ENCODE peak calls at places on chromosomes 16 and 17, in seven cellular contexts. M, F, W, K, Q, R and H are unnamed samples.
A peak's percentile ranks its signal among the peaks of the same experiment; 100 is the strongest.

GRCh38 chr16:4733747-4734062 is 366 bp downstream of the ANKS3 start:
- DNase-seq in W (no peak), K (no peak), M (no peak), Q (no peak), F (no peak), R (no peak), H (no peak)

GRCh38 chr17:7323731-7324437 is 5.3 kb downstream of the NEURL4 start:
- DNase-seq in F (peak; percentile 42), Q (no peak), M (no peak), W (peak; percentile 42), K (no peak), R (peak; percentile 32), H (no peak)

GRCh38 chr17:77465358-77466041 is 324.7 kb downstream of the SEC14L1 start:
- DNase-seq in R (peak; percentile 55), K (peak; percentile 66), W (peak; percentile 57), Q (no peak), M (peak; percentile 85), F (no peak), H (no peak)

GRCh38 chr17:68127914-68128313 is 92.4 kb downstream of the KPNA2 start:
- DNase-seq in M (no peak), F (no peak), K (no peak), R (peak; percentile 2), Q (no peak), W (no peak), H (peak; percentile 23)

GRCh38 chr16:3542601-3543373 is 34.4 kb downstream of the NLRC3 start:
- DNase-seq in R (peak; percentile 6), F (no peak), Q (no peak), K (no peak), W (no peak), M (no peak), H (no peak)

GRCh38 chr16:80250376-80250775 is 290.4 kb upstream of the DYNLRB2 start:
- DNase-seq in K (no peak), M (no peak), F (no peak), R (no peak), Q (no peak), W (no peak), H (no peak)

GRCh38 chr16:49835116-49835880 is 20.6 kb downstream of the ZNF423 start:
- DNase-seq in F (no peak), K (no peak), W (peak; percentile 44), R (no peak), M (no peak), Q (no peak), H (no peak)

GRCh38 chr17:2724783-2725164 is 13.2 kb upstream of the CLUH start:
- DNase-seq in Q (no peak), F (no peak), M (no peak), W (no peak), R (peak; percentile 19), K (peak; percentile 49), H (peak; percentile 53)

GRCh38 chr17:50157891-50158290 is 7.4 kb upstream of the PPP1R9B start:
- DNase-seq in M (no peak), K (no peak), Q (no peak), F (no peak), W (no peak), R (no peak), H (no peak)

GRCh38 chr16:56776562-56776961 is 46.6 kb downstream of the NUP93 start:
- DNase-seq in R (peak; percentile 34), M (no peak), Q (no peak), W (peak; percentile 15), K (peak; percentile 31), F (peak; percentile 17), H (peak; percentile 9)

GRCh38 chr16:68768170-68768569 is 31.1 kb downstream of the CDH1 start:
- DNase-seq in F (no peak), M (no peak), Q (no peak), K (no peak), R (no peak), W (no peak), H (no peak)

GRCh38 chr17:1197379-1197778 is 17.6 kb upstream of the ABR start:
- DNase-seq in Q (no peak), M (no peak), F (peak; percentile 86), K (peak; percentile 31), R (no peak), W (peak; percentile 28), H (no peak)

GRCh38 chr16:84115919-84116719 is 623 bp downstream of the MBTPS1 start:
- DNase-seq in K (peak; percentile 60), W (peak; percentile 37), F (peak; percentile 43), Q (no peak), R (peak; percentile 52), M (peak; percentile 30), H (peak; percentile 87)

GRCh38 chr17:77420804-77421634 is 280.2 kb downstream of the SEC14L1 start:
- DNase-seq in M (peak; percentile 40), Q (no peak), R (peak; percentile 42), F (no peak), W (peak; percentile 70), K (no peak), H (no peak)

GRCh38 chr17:27968206-27968732 is 74.2 kb upstream of the NLK start:
- DNase-seq in M (no peak), K (peak; percentile 62), Q (no peak), R (no peak), W (no peak), F (no peak), H (peak; percentile 95)

GRCh38 chr16:85057212-85057889 is 29.8 kb downstream of the KIAA0513 start:
- DNase-seq in W (no peak), R (no peak), K (no peak), F (no peak), M (no peak), Q (no peak), H (peak; percentile 18)

GRCh38 chr17:67442787-67443624 is 65.9 kb downstream of the PITPNC1 start:
- DNase-seq in F (no peak), Q (no peak), W (no peak), K (no peak), R (peak; percentile 91), M (no peak), H (no peak)

GRCh38 chr17:58643147-58643546 is 48.7 kb downstream of the TEX14 start:
- DNase-seq in W (no peak), F (no peak), Q (no peak), R (peak; percentile 35), M (peak; percentile 76), K (no peak), H (no peak)

GRCh38 chr16:58815188-58815888 is 81.2 kb upstream of the GOT2 start:
- DNase-seq in R (no peak), M (no peak), K (no peak), W (no peak), Q (no peak), F (no peak), H (no peak)

GRCh38 chr17:32875904-32876413 is 965 bp downstream of the MYO1D start:
- DNase-seq in W (no peak), Q (no peak), F (no peak), M (no peak), K (no peak), R (peak; percentile 59), H (peak; percentile 47)

GRCh38 chr17:82370471-82371332 is 863 bp upstream of the UTS2R start:
- DNase-seq in W (no peak), R (no peak), M (no peak), F (no peak), K (no peak), Q (no peak), H (no peak)

GRCh38 chr17:42248351-42249179 is 27.6 kb downstream of the STAT5B start:
- DNase-seq in Q (peak; percentile 57), K (peak; percentile 94), W (peak; percentile 91), F (peak; percentile 89), M (no peak), R (peak; percentile 95), H (peak; percentile 81)
- TF ChIP-seq POLR2A in Q (no peak), K (peak; percentile 56), W (peak; percentile 52), F (no peak), M (peak; percentile 34), R (peak; percentile 11), H (peak; percentile 68)

DNA sequence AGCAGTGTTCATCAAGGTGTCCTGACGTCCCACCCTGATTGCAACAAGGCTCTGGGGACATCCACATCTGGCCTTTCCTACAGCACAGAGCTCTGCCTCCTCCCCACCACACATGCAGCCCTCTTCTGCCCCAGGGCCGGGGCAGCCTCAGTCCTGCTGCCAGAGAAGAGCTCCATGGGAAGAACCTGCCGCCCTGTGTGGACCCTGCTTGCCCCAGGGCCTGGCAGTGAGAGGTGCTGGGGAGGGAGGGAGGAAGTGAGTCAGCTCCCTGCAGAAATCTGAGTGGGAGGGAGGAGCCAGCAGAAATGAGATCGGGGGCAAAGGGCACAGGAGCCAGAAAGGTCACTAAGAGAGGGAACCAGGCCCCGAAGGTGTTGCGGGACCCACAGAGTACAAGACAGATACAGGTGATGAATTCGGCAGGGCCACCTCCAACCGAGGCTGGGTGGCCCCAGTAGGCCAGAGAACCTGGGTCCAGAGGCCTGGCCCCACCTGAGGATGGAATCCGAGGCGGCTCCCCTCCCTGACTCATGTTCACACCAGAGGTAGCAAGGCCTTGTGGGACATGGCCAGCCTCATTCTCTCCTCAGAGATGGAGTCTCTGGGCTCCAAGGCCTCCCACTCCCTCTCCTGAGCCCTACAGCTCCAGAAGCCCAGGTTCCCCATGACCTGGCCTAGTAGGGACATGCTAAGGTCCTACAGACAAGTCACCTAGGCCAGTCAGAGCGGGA is 24.8 kb downstream of the MYO18A start:
- DNase-seq in W (no peak), K (peak; percentile 75), R (peak; percentile 66), F (no peak), M (peak; percentile 71), Q (no peak), H (no peak)
- TF ChIP-seq POLR2A in W (no peak), K (no peak), R (no peak), F (no peak), M (no peak), Q (no peak), H (no peak)

DNA sequence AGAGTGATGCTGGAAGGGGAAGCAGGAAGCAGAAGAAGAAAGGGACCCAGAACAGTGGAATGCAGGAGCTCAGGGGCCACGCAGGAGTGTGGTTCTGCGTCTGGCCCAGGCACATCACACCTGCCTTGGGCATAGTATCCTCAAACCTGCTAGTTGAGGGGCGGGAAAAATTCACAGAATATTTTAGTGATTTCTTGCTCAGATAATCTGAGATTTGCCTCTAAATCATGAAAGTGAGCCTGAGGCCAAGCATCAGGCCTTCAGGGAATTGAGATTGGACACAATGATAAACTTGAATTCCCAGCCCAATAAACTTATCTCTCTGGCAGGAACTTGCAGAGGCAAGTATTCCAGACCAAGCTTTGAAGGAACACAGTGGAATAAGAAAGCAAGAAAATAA is 48.5 kb upstream of the CCL2 start:
- DNase-seq in W (no peak), R (no peak), Q (no peak), M (no peak), K (no peak), F (no peak), H (no peak)
- TF ChIP-seq POLR2A in W (no peak), R (no peak), Q (no peak), M (no peak), K (no peak), F (no peak), H (no peak)

GRCh38 chr17:46193246-46193625 is at the start of gene KANSL1:
- DNase-seq in M (peak; percentile 94), K (peak; percentile 92), W (peak; percentile 86), R (peak; percentile 87), Q (peak; percentile 85), F (peak; percentile 80), H (peak; percentile 95)

GRCh38 chr17:46193626-46194392 is 580 bp upstream of the KANSL1 start:
- DNase-seq in M (peak; percentile 99), F (peak; percentile 95), W (peak; percentile 98), Q (peak; percentile 91), K (peak; percentile 96), R (peak; percentile 95), H (peak; percentile 97)

GRCh38 chr17:46195939-46196338 is 2.7 kb upstream of the KANSL1 start:
- DNase-seq in W (no peak), F (no peak), K (peak; percentile 41), R (no peak), M (no peak), Q (no peak), H (no peak)

GRCh38 chr17:46195217-46195855 is 2.1 kb upstream of the KANSL1 start:
- DNase-seq in K (no peak), R (no peak), F (no peak), Q (no peak), M (no peak), W (no peak), H (no peak)

GRCh38 chr17:46194393-46195216 is 1.4 kb upstream of the KANSL1 start:
- DNase-seq in Q (no peak), W (no peak), M (no peak), R (peak; percentile 81), K (no peak), F (no peak), H (peak; percentile 75)
- TF ChIP-seq POLR2A in Q (no peak), W (no peak), M (no peak), R (no peak), K (no peak), F (no peak), H (no peak)